ENCODE peak calls at places on chromosomes 4 and X, in five cellular contexts. One of them, this sample, is unnamed.
A peak's percentile ranks its signal among the peaks of the same experiment; 100 is the strongest.

GRCh38 chr4:175034986-175035705 is 117.0 kb downstream of the ADAM29 start:
- DNase-seq in uterus: no peak
- DNase-seq in GM12878: no peak
- DNase-seq in ovary: no peak
- DNase-seq in suprapubic skin: no peak
- DNase-seq in this sample: no peak

GRCh38 chrX:84441143-84441542 is 61.1 kb downstream of the HDX start:
- DNase-seq in uterus: no peak
- DNase-seq in GM12878: no peak
- DNase-seq in ovary: no peak
- DNase-seq in suprapubic skin: no peak
- DNase-seq in this sample: no peak

GRCh38 chr4:118989098-118990080 is 100.7 kb downstream of the SYNPO2 start:
- DNase-seq in uterus: no peak
- DNase-seq in GM12878: no peak
- DNase-seq in ovary: no peak
- DNase-seq in suprapubic skin: no peak
- DNase-seq in this sample: no peak

GRCh38 chrX:113947548-113947947 is 636.3 kb upstream of the HTR2C start:
- DNase-seq in uterus: no peak
- DNase-seq in GM12878: no peak
- DNase-seq in ovary: no peak
- DNase-seq in suprapubic skin: no peak
- DNase-seq in this sample: no peak

GRCh38 chr4:158571736-158572135 is 50.1 kb downstream of the RXFP1 start:
- DNase-seq in uterus: no peak
- DNase-seq in GM12878: no peak
- DNase-seq in ovary: no peak
- DNase-seq in suprapubic skin: no peak
- DNase-seq in this sample: no peak

GRCh38 chr4:69025191-69025998 is 70.9 kb upstream of the UGT2B7 start:
- DNase-seq in uterus: no peak
- DNase-seq in GM12878: no peak
- DNase-seq in ovary: no peak
- DNase-seq in suprapubic skin: no peak
- DNase-seq in this sample: no peak

GRCh38 chr4:25283948-25284347 is 28.6 kb upstream of the ZCCHC4 start:
- DNase-seq in uterus: no peak
- DNase-seq in GM12878: no peak
- DNase-seq in ovary: no peak
- DNase-seq in suprapubic skin: no peak
- DNase-seq in this sample: no peak

GRCh38 chr4:93396274-93396673 is 432.3 kb upstream of the ATOH1 start:
- DNase-seq in uterus: no peak
- DNase-seq in GM12878: no peak
- DNase-seq in ovary: no peak
- DNase-seq in suprapubic skin: no peak
- DNase-seq in this sample: no peak

GRCh38 chr4:83664741-83665140 is 128.8 kb downstream of the GPAT3 start:
- DNase-seq in uterus: no peak
- DNase-seq in GM12878: no peak
- DNase-seq in ovary: no peak
- DNase-seq in suprapubic skin: no peak
- DNase-seq in this sample: no peak

GRCh38 chr4:67933038-67933437 is 30.3 kb downstream of the TMPRSS11A start:
- DNase-seq in uterus: no peak
- DNase-seq in GM12878: no peak
- DNase-seq in ovary: no peak
- DNase-seq in suprapubic skin: no peak
- DNase-seq in this sample: no peak

GRCh38 chrX:18995216-18995615 is 11.3 kb upstream of the PHKA2 start:
- DNase-seq in uterus: no peak
- DNase-seq in GM12878: no peak
- DNase-seq in ovary: no peak
- DNase-seq in suprapubic skin: no peak
- DNase-seq in this sample: no peak

GRCh38 chrX:71928856-71929255 is 18.2 kb downstream of the NHSL2 start:
- DNase-seq in uterus: no peak
- DNase-seq in GM12878: no peak
- DNase-seq in ovary: no peak
- DNase-seq in suprapubic skin: no peak
- DNase-seq in this sample: no peak

GRCh38 chr4:152164561-152164960 is 371.3 kb downstream of the FBXW7 start:
- DNase-seq in uterus: no peak
- DNase-seq in GM12878: no peak
- DNase-seq in ovary: no peak
- DNase-seq in suprapubic skin: no peak
- DNase-seq in this sample: no peak

GRCh38 chr4:152972821-152973613 is 36.9 kb downstream of the FHDC1 start:
- DNase-seq in uterus: peak; percentile 48
- DNase-seq in GM12878: no peak
- DNase-seq in ovary: peak; percentile 52
- DNase-seq in suprapubic skin: no peak
- DNase-seq in this sample: no peak

GRCh38 chr4:108840426-108840975 is 77.6 kb upstream of the ETNPPL start:
- DNase-seq in uterus: no peak
- DNase-seq in GM12878: no peak
- DNase-seq in ovary: no peak
- DNase-seq in suprapubic skin: no peak
- DNase-seq in this sample: no peak

GRCh38 chrX:19075754-19076153 is 46.5 kb downstream of the ADGRG2 start:
- DNase-seq in uterus: no peak
- DNase-seq in GM12878: no peak
- DNase-seq in ovary: no peak
- DNase-seq in suprapubic skin: no peak
- DNase-seq in this sample: no peak

GRCh38 chrX:826448-826847 is 195.9 kb downstream of the SHOX start:
- DNase-seq in uterus: no peak
- DNase-seq in GM12878: no peak
- DNase-seq in ovary: no peak
- DNase-seq in suprapubic skin: no peak
- DNase-seq in this sample: no peak

GRCh38 chr4:81032805-81033684 is 2.5 kb downstream of the BMP3 start:
- DNase-seq in uterus: no peak
- DNase-seq in GM12878: no peak
- DNase-seq in ovary: no peak
- DNase-seq in suprapubic skin: no peak
- DNase-seq in this sample: no peak
- H3K27me3 ChIP-seq in uterus: peaks cover 22% of the 10 kb centered on the region
- H3K27me3 ChIP-seq in GM12878: peaks cover 7% of the 10 kb centered on the region
- H3K27me3 ChIP-seq in ovary: no peaks in the 10 kb centered on the region
- H3K27me3 ChIP-seq in suprapubic skin: peaks cover 40% of the 10 kb centered on the region
- H3K27me3 ChIP-seq in this sample: no peaks in the 10 kb centered on the region

DNA sequence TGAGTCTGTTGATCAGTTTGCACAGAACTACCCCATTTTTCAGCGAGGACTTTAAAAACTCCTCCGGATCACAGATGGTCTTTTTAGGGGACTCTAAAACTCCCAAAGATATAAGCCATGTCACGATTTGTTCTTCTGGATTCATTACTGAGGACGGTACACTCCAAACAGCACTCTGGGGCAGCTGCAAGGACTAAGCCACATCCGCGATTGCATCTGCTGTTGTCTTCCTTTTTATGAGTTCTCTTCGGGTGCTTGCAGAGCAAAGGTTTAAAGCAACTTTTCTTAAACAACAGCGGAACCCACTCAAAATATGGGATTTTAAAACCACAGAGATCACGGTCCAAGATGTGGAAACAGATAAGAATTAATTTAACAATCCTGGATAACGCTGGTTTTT is at the start of gene ARHGEF6:
- DNase-seq in uterus: no peak
- DNase-seq in GM12878: no peak
- DNase-seq in ovary: no peak
- DNase-seq in suprapubic skin: no peak
- DNase-seq in this sample: no peak
- TF ChIP-seq POLR2A in uterus: no peak
- TF ChIP-seq POLR2A in GM12878: no peak
- TF ChIP-seq POLR2A in ovary: no peak
- TF ChIP-seq POLR2A in suprapubic skin: no peak
- TF ChIP-seq POLR2A in this sample: no peak

GRCh38 chr4:144351306-144351705 is 210.8 kb upstream of the GYPA start:
- DNase-seq in uterus: no peak
- DNase-seq in GM12878: no peak
- DNase-seq in ovary: no peak
- DNase-seq in suprapubic skin: no peak
- DNase-seq in this sample: no peak
- H3K27me3 ChIP-seq in uterus: no peaks in the 10 kb centered on the region
- H3K27me3 ChIP-seq in GM12878: peaks cover 4% of the 10 kb centered on the region
- H3K27me3 ChIP-seq in ovary: no peaks in the 10 kb centered on the region
- H3K27me3 ChIP-seq in suprapubic skin: no peaks in the 10 kb centered on the region
- H3K27me3 ChIP-seq in this sample: no peaks in the 10 kb centered on the region

DNA sequence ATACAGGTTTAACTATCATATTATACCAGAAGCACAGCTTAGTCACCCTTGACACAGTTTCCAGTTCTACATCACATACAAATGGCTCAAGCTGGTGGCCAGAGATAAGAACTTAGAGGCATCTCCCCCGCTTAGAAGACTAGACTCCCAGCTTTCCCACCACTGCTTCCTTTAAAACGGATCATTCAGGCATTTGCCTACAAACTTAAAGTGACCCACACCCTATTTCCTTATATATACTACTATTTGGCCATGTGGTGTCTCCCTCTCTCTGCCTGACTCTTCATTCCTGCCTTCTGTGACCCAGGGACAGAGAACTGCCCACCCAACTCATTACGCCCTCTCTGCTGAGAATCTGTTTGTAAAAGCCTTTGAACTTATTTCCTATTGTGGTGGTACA is 781.2 kb upstream of the DIAPH2 start:
- DNase-seq in uterus: no peak
- DNase-seq in GM12878: no peak
- DNase-seq in ovary: no peak
- DNase-seq in suprapubic skin: no peak
- DNase-seq in this sample: no peak
- TF ChIP-seq POLR2A in uterus: no peak
- TF ChIP-seq POLR2A in GM12878: no peak
- TF ChIP-seq POLR2A in ovary: no peak
- TF ChIP-seq POLR2A in suprapubic skin: no peak
- TF ChIP-seq POLR2A in this sample: no peak

DNA sequence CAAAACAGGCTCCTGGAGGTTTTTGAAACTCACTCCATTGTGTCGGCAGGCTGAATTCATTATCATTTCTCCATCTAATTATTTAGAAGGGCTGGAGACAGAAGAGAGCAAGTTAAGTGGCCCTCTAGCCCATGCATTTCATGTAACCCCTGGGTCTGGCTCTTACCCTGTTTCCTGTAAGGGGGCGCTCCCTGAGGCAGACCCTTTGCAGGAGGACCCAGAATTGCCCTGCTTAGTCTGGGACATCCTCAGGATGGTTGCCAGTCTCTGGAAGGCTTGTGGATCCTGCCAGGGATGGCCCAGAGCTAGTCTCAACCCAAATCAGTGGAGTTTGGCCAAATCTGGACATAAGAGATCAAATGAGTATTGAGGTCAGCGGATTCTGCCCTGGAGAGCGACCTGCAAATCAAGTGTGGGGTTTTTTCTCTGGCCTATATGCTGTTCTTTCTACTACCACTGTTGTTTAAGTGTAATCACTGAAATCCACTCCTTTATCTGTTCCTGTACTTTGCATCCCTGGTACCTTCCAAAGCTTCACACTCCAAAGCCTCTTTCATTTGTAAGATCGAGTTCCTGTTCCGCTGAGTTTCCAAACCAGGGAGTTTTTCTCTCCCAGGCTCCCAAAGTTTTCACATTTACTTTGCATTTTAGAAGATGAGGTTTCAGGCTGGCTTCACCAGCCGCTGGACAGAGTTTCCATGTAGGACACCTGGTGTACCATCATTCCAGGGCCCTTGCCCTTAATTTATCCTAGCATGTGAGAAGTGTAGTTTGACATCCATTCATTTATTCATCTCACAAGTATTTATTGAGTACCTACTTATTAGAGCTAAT is 6.3 kb downstream of the KLF3 start:
- DNase-seq in uterus: no peak
- DNase-seq in GM12878: no peak
- DNase-seq in ovary: no peak
- DNase-seq in suprapubic skin: no peak
- DNase-seq in this sample: no peak
- H3K27me3 ChIP-seq in uterus: no peaks in the 10 kb centered on the region
- H3K27me3 ChIP-seq in GM12878: no peaks in the 10 kb centered on the region
- H3K27me3 ChIP-seq in ovary: no peaks in the 10 kb centered on the region
- H3K27me3 ChIP-seq in suprapubic skin: no peaks in the 10 kb centered on the region
- H3K27me3 ChIP-seq in this sample: no peaks in the 10 kb centered on the region

This sample was measured in right lobe of liver.